ENCODE peak calls at places on chromosomes 12 and 14, in six cellular contexts. W, G, H, M, A and T are unnamed samples.

GRCh38 chr12:2111816-2112215 is 59.0 kb downstream of the CACNA1C start:
- DNase-seq in A (no peak), M (no peak), G (no peak), W (no peak), H (no peak), T (no peak)

GRCh38 chr14:60114881-60115280 is 23.2 kb downstream of the PCNX4 start:
- DNase-seq in M (no peak), W (no peak), H (no peak), G (no peak), A (no peak), T (no peak)

GRCh38 chr12:96578526-96579125 is 89.2 kb downstream of the CFAP54 start:
- DNase-seq in M (peak; percentile 12), A (peak; percentile 77), G (peak; percentile 47), W (no peak), H (no peak), T (no peak)

GRCh38 chr14:67487937-67488893 is at the start of gene TMEM229B:
- DNase-seq in A (no peak), M (no peak), H (peak; percentile 65), W (peak; percentile 48), G (peak; percentile 84), T (peak; percentile 40)

GRCh38 chr14:92397140-92397815 is 74.3 kb downstream of the SLC24A4 start:
- DNase-seq in M (peak; percentile 56), A (no peak), W (no peak), G (no peak), H (peak; percentile 45), T (peak; percentile 89)

GRCh38 chr12:27845187-27845586 is 65.2 kb upstream of the MANSC4 start:
- DNase-seq in H (no peak), A (no peak), G (no peak), M (no peak), W (no peak), T (no peak)

GRCh38 chr12:124720019-124720686 is 143.5 kb downstream of the SCARB1 start:
- DNase-seq in A (no peak), W (no peak), M (peak; percentile 86), G (no peak), H (no peak), T (peak; percentile 65)

GRCh38 chr14:96363751-96364336 is 518 bp downstream of the GSKIP start:
- DNase-seq in G (no peak), H (peak; percentile 75), W (peak; percentile 10), M (peak; percentile 19), A (peak; percentile 74), T (peak; percentile 23)

GRCh38 chr12:16939871-16940306 is 333.9 kb upstream of the LMO3 start:
- DNase-seq in H (peak; percentile 67), W (no peak), G (no peak), M (peak; percentile 50), A (peak; percentile 81), T (peak; percentile 58)

GRCh38 chr12:65306603-65307501 is 28.4 kb downstream of the MSRB3 start:
- DNase-seq in H (no peak), G (no peak), M (peak; percentile 25), A (peak; percentile 31), W (no peak), T (no peak)

GRCh38 chr12:120718055-120718454 is 7.6 kb upstream of the ACADS start:
- DNase-seq in H (no peak), A (no peak), M (no peak), G (no peak), W (no peak), T (no peak)

GRCh38 chr14:36617824-36618223 is 35.4 kb upstream of the NKX2-8 start:
- DNase-seq in M (no peak), G (no peak), W (no peak), A (no peak), H (no peak), T (peak; percentile 4)

GRCh38 chr14:74636424-74637183 is 24.6 kb upstream of the LTBP2 start:
- DNase-seq in H (no peak), M (no peak), A (no peak), G (no peak), W (no peak), T (no peak)

GRCh38 chr12:15599266-15600037 is 189.7 kb downstream of the EPS8 start:
- DNase-seq in H (peak; percentile 52), W (no peak), A (no peak), M (no peak), G (no peak), T (peak; percentile 90)

GRCh38 chr12:49264466-49264872 is 413 bp upstream of the TUBA1C start:
- DNase-seq in H (no peak), W (peak; percentile 9), M (no peak), A (peak; percentile 59), G (peak; percentile 39), T (no peak)

GRCh38 chr14:94058128-94058673 is 22.8 kb downstream of the DDX24 start:
- DNase-seq in A (no peak), H (no peak), M (no peak), W (no peak), G (no peak), T (no peak)

GRCh38 chr12:19681007-19681406 is 241.7 kb downstream of the AEBP2 start:
- DNase-seq in G (no peak), A (no peak), M (no peak), H (no peak), W (no peak), T (no peak)

GRCh38 chr14:85731198-85731597 is 201.3 kb downstream of the FLRT2 start:
- DNase-seq in W (no peak), G (no peak), A (no peak), M (peak; percentile 29), H (no peak), T (no peak)

GRCh38 chr14:60003991-60004390 is 84.0 kb downstream of the LRRC9 start:
- DNase-seq in H (no peak), M (no peak), W (no peak), A (no peak), G (no peak), T (no peak)

GRCh38 chr12:49865109-49865781 is 22.3 kb upstream of the BCDIN3D start:
- DNase-seq in G (no peak), H (no peak), W (no peak), A (no peak), M (no peak), T (no peak)

GRCh38 chr12:119334459-119335170 is at the start of gene CCDC60:
- DNase-seq in W (no peak), H (no peak), A (peak; percentile 96), M (no peak), G (no peak), T (no peak)

GRCh38 chr14:64292197-64292596 is 2.0 kb downstream of the ESR2 start:
- DNase-seq in H (no peak), W (no peak), M (no peak), G (no peak), A (no peak), T (no peak)

GRCh38 chr14:37060496-37061260 is 111.7 kb downstream of the SLC25A21 start:
- DNase-seq in H (no peak), A (no peak), M (no peak), G (no peak), W (no peak), T (no peak)

GRCh38 chr12:57477710-57478681 is 1.7 kb downstream of the ARHGAP9 start:
- DNase-seq in G (peak; percentile 73), A (no peak), W (peak; percentile 59), M (no peak), H (peak; percentile 63), T (peak; percentile 43)

GRCh38 chr12:65685514-65685913 is 138.8 kb upstream of the HMGA2 start:
- DNase-seq in H (no peak), W (no peak), M (no peak), A (no peak), G (no peak), T (no peak)

DNA sequence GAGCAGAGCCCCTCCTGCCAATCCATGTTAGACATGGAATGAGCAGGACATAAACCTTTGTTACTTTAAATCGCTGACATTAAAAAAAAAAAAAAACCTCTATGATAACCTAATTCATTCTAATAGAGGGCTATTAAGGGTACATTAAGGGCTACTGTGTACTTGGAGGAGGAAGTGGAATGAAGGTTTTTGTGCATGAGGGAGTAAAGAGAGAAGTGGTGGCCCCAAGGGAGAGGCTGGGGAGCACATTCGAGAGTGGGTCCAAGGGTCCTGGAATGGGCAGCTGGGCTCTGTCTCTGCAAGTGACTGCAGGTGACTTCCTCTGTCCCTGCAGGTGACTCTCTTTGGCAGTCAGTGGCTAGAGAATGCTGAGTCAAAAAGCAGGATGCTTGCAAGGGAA is 32.1 kb upstream of the PTGDR start:
- DNase-seq in M (no peak), G (no peak), A (no peak), H (no peak), W (no peak), T (no peak)
- H3K4me3 ChIP-seq in M (no peak overlapping the region), G (no peak overlapping the region), A (no peak overlapping the region), H (no peak overlapping the region), W (no peak overlapping the region), T (no peak overlapping the region)

DNA sequence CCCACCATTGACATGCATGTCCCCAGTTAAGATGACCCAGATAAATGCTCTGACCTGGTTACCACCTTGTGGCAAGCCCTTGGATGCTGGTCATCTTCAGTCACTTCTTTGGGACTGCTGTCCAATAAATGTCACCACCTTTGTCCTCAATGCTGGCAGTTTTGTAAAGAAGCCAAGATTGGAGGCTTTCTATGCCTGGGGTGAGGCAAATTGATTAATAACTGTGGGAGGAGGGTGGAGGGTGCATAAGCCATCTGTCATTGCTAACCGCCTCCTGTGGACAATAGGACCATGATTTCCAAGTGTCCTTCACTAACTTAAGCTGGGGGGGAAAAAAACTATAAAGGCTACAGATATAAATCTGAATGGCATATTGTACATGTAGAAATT is 24.4 kb downstream of the ANKRD13A start:
- DNase-seq in M (no peak), A (no peak), W (no peak), G (no peak), H (no peak), T (no peak)
- H3K36me3 ChIP-seq in M (no peaks in the 10 kb centered on the region), A (no peaks in the 10 kb centered on the region), W (peaks cover 90% of the 10 kb centered on the region), G (peaks cover 52% of the 10 kb centered on the region), H (peaks cover 14% of the 10 kb centered on the region), T (peaks cover 73% of the 10 kb centered on the region)

GRCh38 chr12:114478891-114479290 is 72.9 kb upstream of the TBX5 start:
- DNase-seq in H (no peak), W (no peak), G (no peak), A (peak; percentile 15), M (no peak), T (no peak)

GRCh38 chr12:114480309-114481199 is 74.6 kb upstream of the TBX5 start:
- DNase-seq in W (no peak), G (no peak), H (no peak), A (peak; percentile 38), M (no peak), T (no peak)

GRCh38 chr12:114479831-114480230 is 73.9 kb upstream of the TBX5 start:
- DNase-seq in H (no peak), A (peak; percentile 53), G (no peak), M (no peak), W (no peak), T (no peak)

GRCh38 chr12:114483996-114484395 is 78.1 kb upstream of the TBX5 start:
- DNase-seq in H (no peak), A (no peak), M (no peak), G (no peak), W (no peak), T (no peak)

DNA sequence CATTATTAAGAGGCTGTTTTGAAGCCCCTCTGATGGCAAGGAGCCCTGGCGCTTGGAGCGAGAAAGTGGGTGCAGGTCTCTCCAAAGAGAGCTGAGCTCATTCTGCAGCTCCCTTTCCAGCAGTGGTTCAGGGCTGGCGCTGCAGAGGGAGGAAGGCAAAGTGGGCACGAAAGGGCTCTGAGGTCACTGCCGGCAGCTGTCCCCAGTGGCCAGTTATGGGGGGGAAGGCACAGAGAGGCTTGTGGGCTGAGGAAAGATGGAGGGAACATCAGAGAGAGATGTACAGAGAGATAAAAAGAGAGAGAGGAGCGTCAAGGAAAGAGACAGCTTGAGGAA is 75.2 kb upstream of the TBX5 start:
- DNase-seq in A (peak; percentile 38), G (no peak), H (no peak), M (no peak), W (no peak), T (peak; percentile 9)
- H3K4me3 ChIP-seq in A (no peak overlapping the region), G (no peak overlapping the region), H (peak overlapping the region; percentile 29), M (no peak overlapping the region), W (no peak overlapping the region), T (no peak overlapping the region)

GRCh38 chr12:7879246-7879645 is 6.5 kb upstream of the SLC2A14 start:
- DNase-seq in H (no peak), G (no peak), A (no peak), M (no peak), W (no peak), T (no peak)
- H3K36me3 ChIP-seq in H (no peaks in the 10 kb centered on the region), G (no peaks in the 10 kb centered on the region), A (no peaks in the 10 kb centered on the region), M (no peaks in the 10 kb centered on the region), W (no peaks in the 10 kb centered on the region), T (no peaks in the 10 kb centered on the region)